ENCODE peak calls at places on chromosomes 5 and 9, in nine cellular contexts. One of them, this sample, is unnamed.

GRCh38 chr9:71302776-71303175 is 181.4 kb upstream of the TRPM3 start:
- DNase-seq in upper lobe of right lung: no peak
- DNase-seq in pancreas: no peak
- DNase-seq in RWPE1: no peak
- DNase-seq in IMR-90: no peak
- DNase-seq in OCI-LY7: no peak
- DNase-seq in AG04450: no peak
- DNase-seq in uterus: no peak
- DNase-seq in H9: no peak
- DNase-seq in this sample: no peak

GRCh38 chr5:40106847-40107246 is 572.9 kb upstream of the PTGER4 start:
- DNase-seq in upper lobe of right lung: no peak
- DNase-seq in pancreas: no peak
- DNase-seq in RWPE1: no peak
- DNase-seq in IMR-90: no peak
- DNase-seq in OCI-LY7: no peak
- DNase-seq in AG04450: no peak
- DNase-seq in uterus: no peak
- DNase-seq in H9: no peak
- DNase-seq in this sample: no peak

GRCh38 chr9:102514541-102514940 is 480.6 kb upstream of the CYLC2 start:
- DNase-seq in upper lobe of right lung: no peak
- DNase-seq in pancreas: no peak
- DNase-seq in RWPE1: peak; percentile 8
- DNase-seq in IMR-90: no peak
- DNase-seq in OCI-LY7: no peak
- DNase-seq in AG04450: no peak
- DNase-seq in uterus: no peak
- DNase-seq in H9: no peak
- DNase-seq in this sample: no peak

GRCh38 chr9:127711226-127711701 is 4.2 kb downstream of the PTRH1 start:
- DNase-seq in upper lobe of right lung: no peak
- DNase-seq in pancreas: no peak
- DNase-seq in RWPE1: no peak
- DNase-seq in IMR-90: no peak
- DNase-seq in OCI-LY7: peak; percentile 33
- DNase-seq in AG04450: no peak
- DNase-seq in uterus: no peak
- DNase-seq in H9: no peak
- DNase-seq in this sample: no peak

GRCh38 chr9:115106001-115106400 is 12.0 kb downstream of the TNC start:
- DNase-seq in upper lobe of right lung: no peak
- DNase-seq in pancreas: no peak
- DNase-seq in RWPE1: no peak
- DNase-seq in IMR-90: peak; percentile 29
- DNase-seq in OCI-LY7: no peak
- DNase-seq in AG04450: no peak
- DNase-seq in uterus: no peak
- DNase-seq in H9: no peak
- DNase-seq in this sample: no peak

GRCh38 chr9:12958708-12959107 is 183.9 kb downstream of the LURAP1L start:
- DNase-seq in upper lobe of right lung: no peak
- DNase-seq in pancreas: no peak
- DNase-seq in RWPE1: no peak
- DNase-seq in IMR-90: no peak
- DNase-seq in OCI-LY7: no peak
- DNase-seq in AG04450: no peak
- DNase-seq in uterus: no peak
- DNase-seq in H9: no peak
- DNase-seq in this sample: no peak

GRCh38 chr9:27828908-27829307 is 255.6 kb upstream of the C9orf72 start:
- DNase-seq in upper lobe of right lung: no peak
- DNase-seq in pancreas: no peak
- DNase-seq in RWPE1: no peak
- DNase-seq in IMR-90: no peak
- DNase-seq in OCI-LY7: no peak
- DNase-seq in AG04450: no peak
- DNase-seq in uterus: no peak
- DNase-seq in H9: no peak
- DNase-seq in this sample: no peak

GRCh38 chr5:158162026-158162425 is 303.1 kb upstream of the CLINT1 start:
- DNase-seq in upper lobe of right lung: no peak
- DNase-seq in pancreas: no peak
- DNase-seq in RWPE1: no peak
- DNase-seq in IMR-90: no peak
- DNase-seq in OCI-LY7: no peak
- DNase-seq in AG04450: no peak
- DNase-seq in uterus: no peak
- DNase-seq in H9: no peak
- DNase-seq in this sample: no peak

GRCh38 chr5:2258861-2259260 is 376.1 kb upstream of the IRX4 start:
- DNase-seq in upper lobe of right lung: peak; percentile 31
- DNase-seq in pancreas: no peak
- DNase-seq in RWPE1: no peak
- DNase-seq in IMR-90: no peak
- DNase-seq in OCI-LY7: no peak
- DNase-seq in AG04450: no peak
- DNase-seq in uterus: no peak
- DNase-seq in H9: no peak
- DNase-seq in this sample: no peak

GRCh38 chr5:83654427-83654994 is 66.1 kb downstream of the HAPLN1 start:
- DNase-seq in upper lobe of right lung: no peak
- DNase-seq in pancreas: no peak
- DNase-seq in RWPE1: peak; percentile 5
- DNase-seq in IMR-90: no peak
- DNase-seq in OCI-LY7: no peak
- DNase-seq in AG04450: no peak
- DNase-seq in uterus: no peak
- DNase-seq in H9: no peak
- DNase-seq in this sample: no peak

GRCh38 chr9:92512622-92513021 is 23.2 kb downstream of the ECM2 start:
- DNase-seq in upper lobe of right lung: no peak
- DNase-seq in pancreas: no peak
- DNase-seq in RWPE1: no peak
- DNase-seq in IMR-90: peak; percentile 52
- DNase-seq in OCI-LY7: no peak
- DNase-seq in AG04450: no peak
- DNase-seq in uterus: no peak
- DNase-seq in H9: no peak
- DNase-seq in this sample: no peak

DNA sequence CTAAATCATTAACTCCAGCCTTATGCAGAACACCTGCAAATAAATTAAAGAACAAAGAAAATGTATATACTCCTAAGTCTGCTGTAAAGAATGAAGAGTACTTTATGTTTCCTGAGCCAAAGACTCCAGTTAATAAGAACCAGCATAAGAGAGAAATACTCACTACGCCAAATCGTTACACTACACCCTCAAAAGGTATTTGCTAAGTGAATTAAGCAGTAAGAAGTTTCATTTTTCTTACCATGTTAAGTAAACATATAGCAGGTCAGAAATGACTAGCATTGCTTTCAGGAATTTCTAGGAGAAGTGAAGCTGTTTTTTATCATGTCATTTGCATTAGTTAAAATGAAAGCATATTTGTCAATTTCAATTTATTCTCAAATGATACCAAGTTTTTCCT is 92.7 kb downstream of the MELK start:
- DNase-seq in upper lobe of right lung: no peak
- DNase-seq in pancreas: no peak
- DNase-seq in RWPE1: no peak
- DNase-seq in IMR-90: peak; percentile 8
- DNase-seq in OCI-LY7: no peak
- DNase-seq in AG04450: no peak
- DNase-seq in uterus: no peak
- DNase-seq in H9: no peak
- DNase-seq in this sample: no peak
- H3K27ac ChIP-seq in upper lobe of right lung: no peak overlapping the region
- H3K27ac ChIP-seq in pancreas: no peak overlapping the region
- H3K27ac ChIP-seq in RWPE1: no peak overlapping the region
- H3K27ac ChIP-seq in IMR-90: no peak overlapping the region
- H3K27ac ChIP-seq in OCI-LY7: peak overlapping the region; percentile 44
- H3K27ac ChIP-seq in AG04450: no peak overlapping the region
- H3K27ac ChIP-seq in uterus: no peak overlapping the region
- H3K27ac ChIP-seq in H9: no peak overlapping the region
- H3K27ac ChIP-seq in this sample: no peak overlapping the region

GRCh38 chr5:159975462-159976019 is 33.4 kb upstream of the TTC1 start:
- DNase-seq in upper lobe of right lung: no peak
- DNase-seq in pancreas: no peak
- DNase-seq in RWPE1: peak; percentile 29
- DNase-seq in IMR-90: peak; percentile 97
- DNase-seq in OCI-LY7: no peak
- DNase-seq in AG04450: peak; percentile 91
- DNase-seq in uterus: no peak
- DNase-seq in H9: no peak
- DNase-seq in this sample: no peak
- TF ChIP-seq CTCF in upper lobe of right lung: no peak
- TF ChIP-seq CTCF in pancreas: no peak
- TF ChIP-seq CTCF in RWPE1: no peak
- TF ChIP-seq CTCF in IMR-90: peak; percentile 74
- TF ChIP-seq CTCF in OCI-LY7: no peak
- TF ChIP-seq CTCF in AG04450: peak; percentile 74
- TF ChIP-seq CTCF in uterus: no peak
- TF ChIP-seq CTCF in H9: peak; percentile 27
- TF ChIP-seq CTCF in this sample: no peak

GRCh38 chr5:149036970-149037369 is 25.9 kb downstream of the SH3TC2 start:
- DNase-seq in upper lobe of right lung: no peak
- DNase-seq in pancreas: no peak
- DNase-seq in RWPE1: no peak
- DNase-seq in IMR-90: peak; percentile 44
- DNase-seq in OCI-LY7: no peak
- DNase-seq in AG04450: no peak
- DNase-seq in uterus: no peak
- DNase-seq in H9: no peak
- DNase-seq in this sample: no peak
- H3K27ac ChIP-seq in upper lobe of right lung: no peak overlapping the region
- H3K27ac ChIP-seq in pancreas: no peak overlapping the region
- H3K27ac ChIP-seq in RWPE1: no peak overlapping the region
- H3K27ac ChIP-seq in IMR-90: no peak overlapping the region
- H3K27ac ChIP-seq in OCI-LY7: no peak overlapping the region
- H3K27ac ChIP-seq in AG04450: no peak overlapping the region
- H3K27ac ChIP-seq in uterus: no peak overlapping the region
- H3K27ac ChIP-seq in H9: no peak overlapping the region
- H3K27ac ChIP-seq in this sample: no peak overlapping the region

GRCh38 chr5:64635056-64635686 is 55.1 kb upstream of the SHISAL2B start:
- DNase-seq in upper lobe of right lung: no peak
- DNase-seq in pancreas: no peak
- DNase-seq in RWPE1: peak; percentile 37
- DNase-seq in IMR-90: peak; percentile 39
- DNase-seq in OCI-LY7: peak; percentile 47
- DNase-seq in AG04450: peak; percentile 15
- DNase-seq in uterus: no peak
- DNase-seq in H9: no peak
- DNase-seq in this sample: no peak

GRCh38 chr5:64632251-64632650 is 58.1 kb upstream of the SHISAL2B start:
- DNase-seq in upper lobe of right lung: no peak
- DNase-seq in pancreas: no peak
- DNase-seq in RWPE1: no peak
- DNase-seq in IMR-90: peak; percentile 27
- DNase-seq in OCI-LY7: no peak
- DNase-seq in AG04450: peak; percentile 2
- DNase-seq in uterus: no peak
- DNase-seq in H9: no peak
- DNase-seq in this sample: no peak

GRCh38 chr5:64637144-64637543 is 53.2 kb upstream of the SHISAL2B start:
- DNase-seq in upper lobe of right lung: no peak
- DNase-seq in pancreas: no peak
- DNase-seq in RWPE1: no peak
- DNase-seq in IMR-90: no peak
- DNase-seq in OCI-LY7: no peak
- DNase-seq in AG04450: no peak
- DNase-seq in uterus: no peak
- DNase-seq in H9: no peak
- DNase-seq in this sample: no peak

GRCh38 chr5:64637837-64638443 is 52.4 kb upstream of the SHISAL2B start:
- DNase-seq in upper lobe of right lung: no peak
- DNase-seq in pancreas: no peak
- DNase-seq in RWPE1: no peak
- DNase-seq in IMR-90: no peak
- DNase-seq in OCI-LY7: no peak
- DNase-seq in AG04450: no peak
- DNase-seq in uterus: no peak
- DNase-seq in H9: peak; percentile 37
- DNase-seq in this sample: no peak
- TF ChIP-seq CTCF in upper lobe of right lung: no peak
- TF ChIP-seq CTCF in pancreas: no peak
- TF ChIP-seq CTCF in RWPE1: no peak
- TF ChIP-seq CTCF in IMR-90: no peak
- TF ChIP-seq CTCF in OCI-LY7: no peak
- TF ChIP-seq CTCF in AG04450: no peak
- TF ChIP-seq CTCF in uterus: no peak
- TF ChIP-seq CTCF in H9: peak; percentile 42
- TF ChIP-seq CTCF in this sample: no peak

GRCh38 chr9:120377268-120378150 is 202.5 kb downstream of the CDK5RAP2 start:
- DNase-seq in upper lobe of right lung: no peak
- DNase-seq in pancreas: no peak
- DNase-seq in RWPE1: no peak
- DNase-seq in IMR-90: peak; percentile 88
- DNase-seq in OCI-LY7: no peak
- DNase-seq in AG04450: peak; percentile 44
- DNase-seq in uterus: no peak
- DNase-seq in H9: no peak
- DNase-seq in this sample: no peak
- H3K27ac ChIP-seq in upper lobe of right lung: no peak overlapping the region
- H3K27ac ChIP-seq in pancreas: no peak overlapping the region
- H3K27ac ChIP-seq in RWPE1: no peak overlapping the region
- H3K27ac ChIP-seq in IMR-90: no peak overlapping the region
- H3K27ac ChIP-seq in OCI-LY7: no peak overlapping the region
- H3K27ac ChIP-seq in AG04450: no peak overlapping the region
- H3K27ac ChIP-seq in uterus: no peak overlapping the region
- H3K27ac ChIP-seq in H9: no peak overlapping the region
- H3K27ac ChIP-seq in this sample: no peak overlapping the region

DNA sequence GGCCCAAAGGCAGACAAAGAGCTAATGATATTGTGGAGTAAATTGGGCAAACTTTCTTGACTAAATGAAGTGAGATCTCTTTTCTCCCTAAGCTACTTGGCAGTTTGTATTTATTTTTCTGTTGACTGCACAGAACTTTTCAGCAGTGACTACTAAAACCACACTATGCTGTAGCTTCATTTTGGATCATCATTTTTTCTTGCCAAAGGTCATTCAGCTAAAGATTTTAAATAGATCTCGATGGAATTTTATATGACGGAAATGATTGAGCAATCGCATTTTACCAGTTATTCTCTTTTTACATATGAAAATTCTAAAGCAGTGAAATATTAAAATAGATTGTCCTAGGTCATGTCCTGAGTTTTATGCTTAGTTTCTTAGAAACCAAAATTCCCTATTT is 286.2 kb upstream of the ACTBL2 start:
- DNase-seq in upper lobe of right lung: no peak
- DNase-seq in pancreas: no peak
- DNase-seq in RWPE1: no peak
- DNase-seq in IMR-90: no peak
- DNase-seq in OCI-LY7: no peak
- DNase-seq in AG04450: no peak
- DNase-seq in uterus: no peak
- DNase-seq in H9: no peak
- DNase-seq in this sample: no peak
- TF ChIP-seq CTCF in upper lobe of right lung: no peak
- TF ChIP-seq CTCF in pancreas: no peak
- TF ChIP-seq CTCF in RWPE1: no peak
- TF ChIP-seq CTCF in IMR-90: no peak
- TF ChIP-seq CTCF in OCI-LY7: no peak
- TF ChIP-seq CTCF in AG04450: no peak
- TF ChIP-seq CTCF in uterus: no peak
- TF ChIP-seq CTCF in H9: no peak
- TF ChIP-seq CTCF in this sample: no peak